ENCODE peak calls at places on chromosomes 2 and 18, in eight cellular contexts. One of them, this sample, is unnamed. For H3K4me1, the result is how much of the 10 kb centered on the place peaks cover.

GRCh38 chr2:196176142-196176738 is 4.9 kb upstream of the STK17B start:
- DNase-seq in lower lobe of right lung: no peak
- DNase-seq in mesendoderm: no peak
- DNase-seq in mucosa of descending colon: peak
- DNase-seq in stomach: peak
- DNase-seq in astrocyte: no peak
- DNase-seq in uterus: no peak
- DNase-seq in tibial nerve: no peak
- DNase-seq in this sample: peak

GRCh38 chr2:218964041-218964771 is 4.7 kb downstream of the CDK5R2 start:
- DNase-seq in lower lobe of right lung: no peak
- DNase-seq in mesendoderm: peak
- DNase-seq in mucosa of descending colon: no peak
- DNase-seq in stomach: no peak
- DNase-seq in astrocyte: peak
- DNase-seq in uterus: no peak
- DNase-seq in tibial nerve: no peak
- DNase-seq in this sample: no peak

GRCh38 chr2:236687296-236687955 is 117.8 kb downstream of the ACKR3 start:
- DNase-seq in lower lobe of right lung: no peak
- DNase-seq in mesendoderm: no peak
- DNase-seq in mucosa of descending colon: no peak
- DNase-seq in stomach: no peak
- DNase-seq in astrocyte: no peak
- DNase-seq in uterus: no peak
- DNase-seq in tibial nerve: no peak
- DNase-seq in this sample: no peak

GRCh38 chr2:218393750-218394290 is 5.8 kb upstream of the CTDSP1 start:
- DNase-seq in lower lobe of right lung: peak
- DNase-seq in mesendoderm: peak
- DNase-seq in mucosa of descending colon: peak
- DNase-seq in stomach: no peak
- DNase-seq in astrocyte: no peak
- DNase-seq in uterus: no peak
- DNase-seq in tibial nerve: no peak
- DNase-seq in this sample: peak

GRCh38 chr2:143885461-143885860 is 634.5 kb downstream of the ZEB2 start:
- DNase-seq in lower lobe of right lung: no peak
- DNase-seq in mesendoderm: no peak
- DNase-seq in mucosa of descending colon: no peak
- DNase-seq in stomach: no peak
- DNase-seq in astrocyte: peak
- DNase-seq in uterus: no peak
- DNase-seq in tibial nerve: no peak
- DNase-seq in this sample: no peak

GRCh38 chr2:78009289-78009688 is 487.1 kb upstream of the LRRTM4 start:
- DNase-seq in lower lobe of right lung: no peak
- DNase-seq in mesendoderm: no peak
- DNase-seq in mucosa of descending colon: no peak
- DNase-seq in stomach: no peak
- DNase-seq in astrocyte: no peak
- DNase-seq in uterus: no peak
- DNase-seq in tibial nerve: no peak
- DNase-seq in this sample: no peak

GRCh38 chr2:176140520-176141317 is 10.6 kb upstream of the HOXD4 start:
- DNase-seq in lower lobe of right lung: peak
- DNase-seq in mesendoderm: peak
- DNase-seq in mucosa of descending colon: no peak
- DNase-seq in stomach: peak
- DNase-seq in astrocyte: no peak
- DNase-seq in uterus: peak
- DNase-seq in tibial nerve: no peak
- DNase-seq in this sample: peak

GRCh38 chr2:134718095-134718955 is 475 bp downstream of the TMEM163 start:
- DNase-seq in lower lobe of right lung: peak
- DNase-seq in mesendoderm: peak
- DNase-seq in mucosa of descending colon: no peak
- DNase-seq in stomach: peak
- DNase-seq in astrocyte: no peak
- DNase-seq in uterus: no peak
- DNase-seq in tibial nerve: no peak
- DNase-seq in this sample: no peak

GRCh38 chr18:74114206-74114605 is 33.4 kb downstream of the FBXO15 start:
- DNase-seq in lower lobe of right lung: no peak
- DNase-seq in mesendoderm: no peak
- DNase-seq in mucosa of descending colon: no peak
- DNase-seq in stomach: no peak
- DNase-seq in astrocyte: no peak
- DNase-seq in uterus: no peak
- DNase-seq in tibial nerve: no peak
- DNase-seq in this sample: no peak

GRCh38 chr2:232876071-232876977 is 6.3 kb downstream of the SNORC start:
- DNase-seq in lower lobe of right lung: no peak
- DNase-seq in mesendoderm: peak
- DNase-seq in mucosa of descending colon: peak
- DNase-seq in stomach: peak
- DNase-seq in astrocyte: no peak
- DNase-seq in uterus: no peak
- DNase-seq in tibial nerve: peak
- DNase-seq in this sample: peak

GRCh38 chr2:236763821-236764220 is 194.2 kb downstream of the ACKR3 start:
- DNase-seq in lower lobe of right lung: no peak
- DNase-seq in mesendoderm: no peak
- DNase-seq in mucosa of descending colon: no peak
- DNase-seq in stomach: no peak
- DNase-seq in astrocyte: no peak
- DNase-seq in uterus: no peak
- DNase-seq in tibial nerve: no peak
- DNase-seq in this sample: no peak

GRCh38 chr18:3269241-3269640 is 7.3 kb downstream of the MYL12B start:
- DNase-seq in lower lobe of right lung: no peak
- DNase-seq in mesendoderm: no peak
- DNase-seq in mucosa of descending colon: no peak
- DNase-seq in stomach: no peak
- DNase-seq in astrocyte: no peak
- DNase-seq in uterus: no peak
- DNase-seq in tibial nerve: no peak
- DNase-seq in this sample: no peak

GRCh38 chr2:240555541-240556250 is 2.1 kb downstream of the ANKMY1 start:
- DNase-seq in lower lobe of right lung: no peak
- DNase-seq in mesendoderm: no peak
- DNase-seq in mucosa of descending colon: no peak
- DNase-seq in stomach: no peak
- DNase-seq in astrocyte: no peak
- DNase-seq in uterus: no peak
- DNase-seq in tibial nerve: no peak
- DNase-seq in this sample: no peak

GRCh38 chr2:238698451-238699306 is 149.2 kb upstream of the TWIST2 start:
- DNase-seq in lower lobe of right lung: no peak
- DNase-seq in mesendoderm: no peak
- DNase-seq in mucosa of descending colon: no peak
- DNase-seq in stomach: no peak
- DNase-seq in astrocyte: no peak
- DNase-seq in uterus: no peak
- DNase-seq in tibial nerve: no peak
- DNase-seq in this sample: no peak

GRCh38 chr2:102313025-102313424 is 1.7 kb downstream of the IL1RL1 start:
- DNase-seq in lower lobe of right lung: no peak
- DNase-seq in mesendoderm: peak
- DNase-seq in mucosa of descending colon: no peak
- DNase-seq in stomach: no peak
- DNase-seq in astrocyte: peak
- DNase-seq in uterus: no peak
- DNase-seq in tibial nerve: no peak
- DNase-seq in this sample: no peak

GRCh38 chr18:36331541-36331971 is 34.0 kb downstream of the FHOD3 start:
- DNase-seq in lower lobe of right lung: no peak
- DNase-seq in mesendoderm: no peak
- DNase-seq in mucosa of descending colon: no peak
- DNase-seq in stomach: no peak
- DNase-seq in astrocyte: no peak
- DNase-seq in uterus: no peak
- DNase-seq in tibial nerve: no peak
- DNase-seq in this sample: peak

GRCh38 chr2:174681099-174681982 is 82.9 kb downstream of the CHRNA1 start:
- DNase-seq in lower lobe of right lung: no peak
- DNase-seq in mesendoderm: peak
- DNase-seq in mucosa of descending colon: no peak
- DNase-seq in stomach: no peak
- DNase-seq in astrocyte: no peak
- DNase-seq in uterus: peak
- DNase-seq in tibial nerve: no peak
- DNase-seq in this sample: no peak
- H3K4me3 ChIP-seq in lower lobe of right lung: peak
- H3K4me3 ChIP-seq in mesendoderm: peak
- H3K4me3 ChIP-seq in mucosa of descending colon: peak
- H3K4me3 ChIP-seq in stomach: peak
- H3K4me3 ChIP-seq in astrocyte: peak
- H3K4me3 ChIP-seq in uterus: peak
- H3K4me3 ChIP-seq in tibial nerve: peak
- H3K4me3 ChIP-seq in this sample: peak

DNA sequence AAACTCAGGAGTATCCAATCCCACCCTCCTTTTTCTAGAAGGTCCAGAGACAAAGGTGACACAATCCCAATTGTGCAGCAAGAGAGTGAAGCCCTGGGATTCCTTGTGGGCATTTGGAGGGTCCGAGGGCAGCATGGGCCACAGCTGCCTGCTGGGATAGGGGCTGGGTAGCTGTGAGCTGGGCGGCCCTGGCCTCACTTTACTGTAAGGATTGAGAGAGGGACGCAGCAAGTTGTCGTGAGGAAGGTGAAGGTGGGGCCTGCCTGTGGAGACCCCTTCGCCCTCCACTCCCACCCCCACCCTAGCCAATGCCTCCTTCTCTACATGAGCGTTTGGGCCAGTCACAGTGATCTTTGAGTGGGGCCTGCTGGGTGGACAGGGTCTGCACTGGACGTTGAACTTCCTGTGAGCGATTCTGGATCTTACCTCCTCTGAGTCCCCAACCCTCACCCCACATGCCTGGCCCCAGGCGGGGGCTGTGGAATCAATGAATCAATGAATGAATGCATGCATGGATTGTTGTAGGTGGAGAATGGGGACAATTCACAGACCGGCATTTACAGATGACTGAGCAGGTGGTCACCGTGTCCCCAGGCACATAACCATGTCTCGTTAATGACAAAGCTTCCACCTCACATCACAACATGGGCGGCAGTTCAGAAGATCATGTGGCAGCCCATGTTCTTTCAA is 107.2 kb downstream of the INHBB start:
- DNase-seq in lower lobe of right lung: peak
- DNase-seq in mesendoderm: no peak
- DNase-seq in mucosa of descending colon: no peak
- DNase-seq in stomach: no peak
- DNase-seq in astrocyte: no peak
- DNase-seq in uterus: no peak
- DNase-seq in tibial nerve: no peak
- DNase-seq in this sample: no peak
- H3K4me1 ChIP-seq in lower lobe of right lung: under half
- H3K4me1 ChIP-seq in mesendoderm: under half
- H3K4me1 ChIP-seq in mucosa of descending colon: under half
- H3K4me1 ChIP-seq in stomach: under half
- H3K4me1 ChIP-seq in astrocyte: under half
- H3K4me1 ChIP-seq in uterus: under half
- H3K4me1 ChIP-seq in tibial nerve: under half
- H3K4me1 ChIP-seq in this sample: under half

GRCh38 chr2:158966321-158966720 is 2.1 kb upstream of the TANC1 start:
- DNase-seq in lower lobe of right lung: no peak
- DNase-seq in mesendoderm: no peak
- DNase-seq in mucosa of descending colon: no peak
- DNase-seq in stomach: no peak
- DNase-seq in astrocyte: no peak
- DNase-seq in uterus: no peak
- DNase-seq in tibial nerve: no peak
- DNase-seq in this sample: no peak

GRCh38 chr2:158958365-158958764 is 10.1 kb upstream of the TANC1 start:
- DNase-seq in lower lobe of right lung: no peak
- DNase-seq in mesendoderm: no peak
- DNase-seq in mucosa of descending colon: no peak
- DNase-seq in stomach: no peak
- DNase-seq in astrocyte: no peak
- DNase-seq in uterus: no peak
- DNase-seq in tibial nerve: no peak
- DNase-seq in this sample: no peak

GRCh38 chr2:158965731-158966130 is 2.7 kb upstream of the TANC1 start:
- DNase-seq in lower lobe of right lung: no peak
- DNase-seq in mesendoderm: no peak
- DNase-seq in mucosa of descending colon: no peak
- DNase-seq in stomach: no peak
- DNase-seq in astrocyte: no peak
- DNase-seq in uterus: no peak
- DNase-seq in tibial nerve: no peak
- DNase-seq in this sample: no peak

GRCh38 chr2:158963036-158963435 is 5.4 kb upstream of the TANC1 start:
- DNase-seq in lower lobe of right lung: no peak
- DNase-seq in mesendoderm: peak
- DNase-seq in mucosa of descending colon: no peak
- DNase-seq in stomach: no peak
- DNase-seq in astrocyte: no peak
- DNase-seq in uterus: no peak
- DNase-seq in tibial nerve: no peak
- DNase-seq in this sample: no peak

DNA sequence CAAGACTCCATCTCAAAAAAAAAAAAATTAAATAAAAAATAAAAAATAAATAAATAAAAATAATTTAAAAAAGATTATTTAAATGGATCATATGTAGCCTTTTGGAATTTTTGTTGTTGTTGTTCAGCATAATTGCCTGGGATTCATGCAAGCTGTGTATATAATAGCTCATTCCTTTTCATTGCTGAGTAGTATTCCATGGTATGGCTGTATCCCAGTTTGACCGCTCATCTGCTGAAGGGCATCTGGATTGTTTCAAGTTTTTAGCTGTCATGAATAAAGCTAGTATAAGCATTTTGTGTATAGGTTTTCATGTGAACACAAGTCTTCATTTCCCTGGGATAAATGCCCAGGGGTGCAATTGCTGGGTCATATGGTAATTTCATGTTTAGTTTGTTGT is 6.4 kb upstream of the TANC1 start:
- DNase-seq in lower lobe of right lung: no peak
- DNase-seq in mesendoderm: no peak
- DNase-seq in mucosa of descending colon: no peak
- DNase-seq in stomach: no peak
- DNase-seq in astrocyte: no peak
- DNase-seq in uterus: no peak
- DNase-seq in tibial nerve: no peak
- DNase-seq in this sample: no peak
- H3K4me3 ChIP-seq in lower lobe of right lung: no peak
- H3K4me3 ChIP-seq in mesendoderm: no peak
- H3K4me3 ChIP-seq in mucosa of descending colon: no peak
- H3K4me3 ChIP-seq in stomach: no peak
- H3K4me3 ChIP-seq in astrocyte: no peak
- H3K4me3 ChIP-seq in uterus: no peak
- H3K4me3 ChIP-seq in tibial nerve: no peak
- H3K4me3 ChIP-seq in this sample: no peak

DNA sequence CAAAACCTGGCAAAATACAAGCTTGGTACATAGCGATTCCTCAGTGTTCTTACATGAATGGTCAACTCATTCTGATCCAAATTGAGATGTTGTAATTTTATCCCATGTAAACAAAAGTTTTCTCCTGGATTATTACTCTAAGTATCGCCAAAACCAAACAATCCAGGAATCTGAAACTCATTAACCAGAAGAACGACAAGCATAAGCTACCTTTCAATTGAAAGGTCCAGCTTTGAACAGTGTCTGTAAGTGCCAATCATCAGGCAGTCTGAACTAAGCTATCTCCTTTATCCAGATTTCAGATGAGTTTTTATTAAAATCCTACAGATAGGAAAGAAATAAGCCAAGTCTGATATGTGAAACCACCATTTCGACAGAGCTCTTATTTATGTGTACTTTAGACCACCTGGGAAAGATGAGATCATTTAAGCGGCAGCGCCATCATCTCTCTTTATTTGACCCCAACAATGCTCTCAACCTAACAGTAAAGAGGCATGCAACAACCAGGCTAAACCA is 2.3 kb downstream of the MEX3C start:
- DNase-seq in lower lobe of right lung: no peak
- DNase-seq in mesendoderm: no peak
- DNase-seq in mucosa of descending colon: no peak
- DNase-seq in stomach: no peak
- DNase-seq in astrocyte: no peak
- DNase-seq in uterus: no peak
- DNase-seq in tibial nerve: no peak
- DNase-seq in this sample: no peak
- H3K4me1 ChIP-seq in lower lobe of right lung: under half
- H3K4me1 ChIP-seq in mesendoderm: under half
- H3K4me1 ChIP-seq in mucosa of descending colon: under half
- H3K4me1 ChIP-seq in stomach: under half
- H3K4me1 ChIP-seq in astrocyte: under half
- H3K4me1 ChIP-seq in uterus: under half
- H3K4me1 ChIP-seq in tibial nerve: under half
- H3K4me1 ChIP-seq in this sample: under half